ENCODE peak calls at places on chromosomes 2 and 18, in four cellular contexts. Q is HepG2, J is H1, M is GM12878. D is an unnamed sample.

GRCh38 chr2:46887028-46887885 is 28.3 kb downstream of the MCFD2 start:
- DNase-seq in Q (no peak), J (no peak), M (no peak), D (no peak)

GRCh38 chr2:69619725-69620124 is 23.8 kb downstream of the AAK1 start:
- DNase-seq in Q (no peak), J (no peak), M (no peak), D (no peak)

GRCh38 chr2:128196026-128196822 is 105.2 kb downstream of the UGGT1 start:
- DNase-seq in Q (peak), J (peak), M (no peak), D (no peak)

GRCh38 chr2:56184500-56184996 is 758 bp downstream of the CCDC85A start:
- DNase-seq in Q (no peak), J (no peak), M (no peak), D (peak)

GRCh38 chr2:69200107-69200520 is 186.9 kb downstream of the GFPT1 start:
- DNase-seq in Q (peak), J (no peak), M (no peak), D (no peak)

GRCh38 chr18:67730884-67731283 is 214.4 kb upstream of the DSEL start:
- DNase-seq in Q (no peak), J (no peak), M (no peak), D (no peak)

GRCh38 chr2:137192366-137193315 is 427.3 kb downstream of the THSD7B start:
- DNase-seq in Q (peak), J (no peak), M (no peak), D (no peak)

GRCh38 chr2:19035238-19035637 is 323.2 kb downstream of the OSR1 start:
- DNase-seq in Q (no peak), J (no peak), M (no peak), D (no peak)

GRCh38 chr2:120469486-120469885 is 123.5 kb downstream of the INHBB start:
- DNase-seq in Q (no peak), J (no peak), M (no peak), D (no peak)

GRCh38 chr2:16316456-16317210 is 349.0 kb downstream of the CYRIA start:
- DNase-seq in Q (no peak), J (no peak), M (no peak), D (peak)

DNA sequence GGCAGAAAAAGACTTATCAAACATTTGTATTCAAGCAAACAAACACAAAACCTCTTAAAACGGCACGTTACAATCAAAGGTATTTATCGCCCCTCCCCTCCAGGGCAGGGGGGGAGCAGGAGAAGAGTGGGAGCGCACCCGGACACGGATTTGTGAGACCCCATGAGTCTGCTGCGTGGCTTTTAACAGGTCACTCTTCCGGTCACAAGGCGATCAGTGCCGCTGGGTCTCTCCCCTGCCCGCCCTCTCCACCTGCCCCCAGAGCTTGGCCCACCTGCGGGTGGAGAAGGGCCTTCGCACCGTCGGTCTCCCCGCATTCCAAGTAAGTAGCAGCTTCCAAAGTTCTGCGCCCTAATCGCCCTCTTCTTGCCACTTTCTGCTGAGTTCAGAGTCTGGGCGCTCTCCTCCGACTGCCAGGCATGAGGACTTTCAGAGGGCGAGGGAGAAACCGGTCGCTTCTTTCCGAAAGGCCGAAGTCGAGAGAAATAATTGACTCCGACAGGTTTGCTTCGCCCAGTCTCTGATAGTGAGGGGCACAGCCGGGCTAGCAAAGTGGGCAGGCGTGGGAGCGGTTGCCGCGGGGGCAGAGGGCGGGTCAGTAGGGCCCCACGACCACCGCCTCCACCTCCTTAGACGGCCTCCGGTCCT is 797 bp downstream of the RPRM start:
- DNase-seq in Q (no peak), J (no peak), M (no peak), D (no peak)
- TF ChIP-seq EZH2 in Q (no peak), J (peak), M (no peak), D (no peak)

GRCh38 chr2:113176696-113177355 is 3.1 kb downstream of the PSD4 start:
- DNase-seq in Q (no peak), J (no peak), M (no peak), D (no peak)
- TF ChIP-seq RFX5 in Q (no peak), J (no peak), M (no peak), D (no peak)

GRCh38 chr2:100107911-100108647 is 34.3 kb downstream of the AFF3 start:
- DNase-seq in Q (no peak), J (no peak), M (no peak), D (no peak)

GRCh38 chr2:100107440-100107839 is 35.0 kb downstream of the AFF3 start:
- DNase-seq in Q (no peak), J (no peak), M (no peak), D (no peak)

GRCh38 chr2:100106460-100106859 is 35.9 kb downstream of the AFF3 start:
- DNase-seq in Q (no peak), J (no peak), M (no peak), D (no peak)

GRCh38 chr2:100104718-100105677 is 37.4 kb downstream of the AFF3 start:
- DNase-seq in Q (no peak), J (no peak), M (no peak), D (no peak)

GRCh38 chr2:100105678-100106054 is 36.7 kb downstream of the AFF3 start:
- DNase-seq in Q (no peak), J (no peak), M (no peak), D (no peak)
- TF ChIP-seq EZH2 in Q (peak), J (peak), M (no peak), D (no peak)

GRCh38 chr2:172196768-172197322 is 94.1 kb upstream of the DLX2 start:
- DNase-seq in Q (no peak), J (no peak), M (no peak), D (no peak)
- TF ChIP-seq RFX5 in Q (no peak), J (no peak), M (no peak), D (no peak)

DNA sequence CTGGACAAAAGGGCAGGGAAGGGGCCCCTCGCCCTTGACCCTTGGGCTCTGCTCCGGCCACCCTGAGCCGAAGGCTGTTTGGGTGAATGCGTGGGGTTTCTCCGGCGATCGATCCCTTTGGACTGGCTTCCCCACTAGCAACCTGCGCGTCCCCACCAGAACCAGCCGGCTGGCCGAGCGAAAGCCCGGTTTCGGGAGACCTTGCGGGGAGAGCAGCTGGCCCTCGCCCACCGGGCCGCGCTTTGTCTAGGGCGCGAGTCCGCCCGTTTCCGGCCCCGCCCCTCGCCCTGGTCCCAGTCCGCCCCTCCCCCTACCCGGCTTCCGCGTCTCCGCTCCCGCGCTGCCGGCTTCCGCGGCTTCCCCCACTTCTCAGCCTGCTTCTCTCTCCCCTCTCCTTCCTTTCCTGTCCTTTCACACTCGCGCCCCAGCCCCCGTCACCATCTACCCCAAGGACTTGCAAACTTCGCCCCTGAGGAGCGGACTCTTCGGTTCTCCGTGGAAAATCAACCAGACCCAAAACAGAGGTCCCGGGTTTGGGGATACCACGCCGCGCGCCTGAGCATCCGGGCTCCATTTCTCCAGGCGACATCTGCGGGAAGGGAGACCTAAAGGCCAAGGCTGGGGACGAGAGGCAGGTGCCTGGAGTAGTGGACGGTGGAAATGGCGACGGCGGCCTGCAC is 48.0 kb upstream of the ATP6V1B1 start:
- DNase-seq in Q (no peak), J (no peak), M (no peak), D (peak)
- TF ChIP-seq EZH2 in Q (no peak), J (no peak), M (no peak), D (no peak)

DNA sequence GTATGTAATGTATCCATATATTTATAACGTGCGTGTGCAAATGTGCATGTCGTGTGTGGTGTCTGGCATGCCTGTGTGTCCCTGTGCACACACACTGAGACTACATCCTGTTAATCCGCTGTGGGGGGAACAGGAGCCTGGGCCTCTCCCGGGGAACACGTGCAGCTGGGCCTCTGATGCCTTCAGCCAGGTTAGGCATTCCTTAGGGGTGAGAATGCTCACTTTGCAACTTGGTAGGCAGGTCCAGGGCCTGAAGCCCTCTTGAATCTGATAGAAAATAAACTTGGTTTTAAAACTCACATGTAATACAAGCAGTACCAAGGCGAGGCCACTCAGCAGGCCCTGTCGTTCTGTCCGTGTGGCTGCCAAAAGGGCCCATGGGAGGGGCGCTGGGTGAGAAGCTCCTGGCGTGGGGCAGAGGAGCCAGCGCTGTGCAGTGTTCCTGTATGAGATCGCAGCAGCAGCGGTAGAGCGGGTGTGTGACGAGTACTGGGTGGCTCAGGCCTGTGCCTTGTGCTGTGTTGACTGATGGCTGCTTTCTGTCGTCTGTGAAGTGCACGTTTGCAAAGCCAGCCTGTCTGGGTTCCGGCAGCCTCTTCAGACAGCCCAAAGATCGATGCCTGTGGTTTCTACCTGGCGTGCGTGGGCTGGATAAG is 16.2 kb downstream of the SALL3 start:
- DNase-seq in Q (no peak), J (no peak), M (no peak), D (no peak)
- TF ChIP-seq RFX5 in Q (no peak), J (no peak), M (no peak), D (no peak)

GRCh38 chr2:104871566-104872033 is 17.7 kb downstream of the POU3F3 start:
- DNase-seq in Q (no peak), J (no peak), M (no peak), D (no peak)

GRCh38 chr2:104872034-104872865 is 18.3 kb downstream of the POU3F3 start:
- DNase-seq in Q (no peak), J (no peak), M (no peak), D (no peak)

GRCh38 chr2:104873689-104874054 is 19.8 kb downstream of the POU3F3 start:
- DNase-seq in Q (no peak), J (no peak), M (no peak), D (no peak)

GRCh38 chr2:104874230-104874629 is 20.3 kb downstream of the POU3F3 start:
- DNase-seq in Q (no peak), J (no peak), M (no peak), D (no peak)

GRCh38 chr2:104872866-104873688 is 19.2 kb downstream of the POU3F3 start:
- DNase-seq in Q (peak), J (no peak), M (no peak), D (peak)
- TF ChIP-seq EZH2 in Q (peak), J (peak), M (peak), D (no peak)

DNA sequence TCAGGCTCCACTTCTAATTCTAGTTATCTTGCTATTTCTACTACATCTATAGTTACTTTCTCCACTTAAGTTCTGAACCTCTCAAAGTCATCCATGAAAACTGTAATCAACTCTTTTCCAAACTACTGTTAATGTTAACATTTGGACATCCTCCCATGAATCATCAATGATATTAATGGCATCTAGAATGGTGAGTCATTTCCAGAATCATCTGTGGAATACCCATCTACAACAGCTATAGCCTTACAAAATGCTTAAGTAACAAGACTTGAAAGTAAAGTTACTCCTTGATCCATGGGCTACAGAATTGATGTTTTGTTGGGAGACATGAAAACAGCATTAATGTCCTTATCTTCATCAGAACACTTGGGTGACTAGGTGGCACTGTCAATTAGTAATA is 35.4 kb downstream of the BARD1 start:
- DNase-seq in Q (no peak), J (no peak), M (no peak), D (no peak)
- TF ChIP-seq RFX5 in Q (no peak), J (no peak), M (no peak), D (no peak)